ENCODE peak calls at places on chromosome 7, in five cellular contexts. One of them, this sample, is unnamed.

GRCh38 chr7:63037242-63037641 is 961.4 kb upstream of the ZNF722 start:
- DNase-seq in GM12878: no peak
- DNase-seq in astrocyte of the cerebellum: no peak
- DNase-seq in astrocyte of the spinal cord: no peak
- DNase-seq in PC-9: no peak
- DNase-seq in this sample: no peak

GRCh38 chr7:39560398-39560797 is 5.8 kb upstream of the YAE1 start:
- DNase-seq in GM12878: no peak
- DNase-seq in astrocyte of the cerebellum: no peak
- DNase-seq in astrocyte of the spinal cord: no peak
- DNase-seq in PC-9: no peak
- DNase-seq in this sample: peak

GRCh38 chr7:43211693-43212092 is 99.2 kb downstream of the HECW1 start:
- DNase-seq in GM12878: no peak
- DNase-seq in astrocyte of the cerebellum: no peak
- DNase-seq in astrocyte of the spinal cord: no peak
- DNase-seq in PC-9: no peak
- DNase-seq in this sample: no peak

GRCh38 chr7:151310578-151310977 is 31.0 kb upstream of the NUB1 start:
- DNase-seq in GM12878: no peak
- DNase-seq in astrocyte of the cerebellum: no peak
- DNase-seq in astrocyte of the spinal cord: no peak
- DNase-seq in PC-9: no peak
- DNase-seq in this sample: peak

GRCh38 chr7:116787881-116788280 is 74.5 kb upstream of the CAPZA2 start:
- DNase-seq in GM12878: no peak
- DNase-seq in astrocyte of the cerebellum: no peak
- DNase-seq in astrocyte of the spinal cord: no peak
- DNase-seq in PC-9: no peak
- DNase-seq in this sample: no peak

GRCh38 chr7:111460695-111461094 is 101.6 kb downstream of the IMMP2L start:
- DNase-seq in GM12878: no peak
- DNase-seq in astrocyte of the cerebellum: no peak
- DNase-seq in astrocyte of the spinal cord: no peak
- DNase-seq in PC-9: no peak
- DNase-seq in this sample: no peak

GRCh38 chr7:131843862-131844261 is 287.4 kb upstream of the PODXL start:
- DNase-seq in GM12878: no peak
- DNase-seq in astrocyte of the cerebellum: no peak
- DNase-seq in astrocyte of the spinal cord: peak
- DNase-seq in PC-9: no peak
- DNase-seq in this sample: peak

GRCh38 chr7:26237035-26237807 is 35.7 kb downstream of the CBX3 start:
- DNase-seq in GM12878: no peak
- DNase-seq in astrocyte of the cerebellum: peak
- DNase-seq in astrocyte of the spinal cord: peak
- DNase-seq in PC-9: no peak
- DNase-seq in this sample: no peak

GRCh38 chr7:105935250-105935649 is 27.8 kb upstream of the CDHR3 start:
- DNase-seq in GM12878: no peak
- DNase-seq in astrocyte of the cerebellum: no peak
- DNase-seq in astrocyte of the spinal cord: no peak
- DNase-seq in PC-9: no peak
- DNase-seq in this sample: no peak

GRCh38 chr7:38327597-38327996 is 54.2 kb upstream of the TARP start:
- DNase-seq in GM12878: no peak
- DNase-seq in astrocyte of the cerebellum: no peak
- DNase-seq in astrocyte of the spinal cord: peak
- DNase-seq in PC-9: no peak
- DNase-seq in this sample: no peak

GRCh38 chr7:64559206-64559605 is 3.7 kb downstream of the ZNF680 start:
- DNase-seq in GM12878: no peak
- DNase-seq in astrocyte of the cerebellum: no peak
- DNase-seq in astrocyte of the spinal cord: peak
- DNase-seq in PC-9: peak
- DNase-seq in this sample: peak

GRCh38 chr7:100967292-100967863 is 2.0 kb upstream of the MUC12 start:
- DNase-seq in GM12878: no peak
- DNase-seq in astrocyte of the cerebellum: no peak
- DNase-seq in astrocyte of the spinal cord: no peak
- DNase-seq in PC-9: peak
- DNase-seq in this sample: no peak

GRCh38 chr7:157866525-157866924 is 529.7 kb downstream of the DNAJB6 start:
- DNase-seq in GM12878: no peak
- DNase-seq in astrocyte of the cerebellum: no peak
- DNase-seq in astrocyte of the spinal cord: no peak
- DNase-seq in PC-9: no peak
- DNase-seq in this sample: no peak

GRCh38 chr7:141244466-141244865 is 170.6 kb downstream of the TMEM178B start:
- DNase-seq in GM12878: no peak
- DNase-seq in astrocyte of the cerebellum: no peak
- DNase-seq in astrocyte of the spinal cord: no peak
- DNase-seq in PC-9: no peak
- DNase-seq in this sample: no peak

GRCh38 chr7:129840757-129841156 is 112.0 kb downstream of the UBE2H start:
- DNase-seq in GM12878: no peak
- DNase-seq in astrocyte of the cerebellum: peak
- DNase-seq in astrocyte of the spinal cord: peak
- DNase-seq in PC-9: no peak
- DNase-seq in this sample: peak

GRCh38 chr7:66939325-66939724 is 18.3 kb downstream of the TMEM248 start:
- DNase-seq in GM12878: no peak
- DNase-seq in astrocyte of the cerebellum: no peak
- DNase-seq in astrocyte of the spinal cord: no peak
- DNase-seq in PC-9: no peak
- DNase-seq in this sample: no peak

GRCh38 chr7:34454381-34454780 is 203.6 kb upstream of the NPSR1 start:
- DNase-seq in GM12878: no peak
- DNase-seq in astrocyte of the cerebellum: no peak
- DNase-seq in astrocyte of the spinal cord: no peak
- DNase-seq in PC-9: no peak
- DNase-seq in this sample: no peak

GRCh38 chr7:28217161-28217560 is 36.6 kb upstream of the JAZF1 start:
- DNase-seq in GM12878: no peak
- DNase-seq in astrocyte of the cerebellum: no peak
- DNase-seq in astrocyte of the spinal cord: no peak
- DNase-seq in PC-9: no peak
- DNase-seq in this sample: no peak

GRCh38 chr7:121076350-121077164 is 88.0 kb downstream of the CPED1 start:
- DNase-seq in GM12878: no peak
- DNase-seq in astrocyte of the cerebellum: peak
- DNase-seq in astrocyte of the spinal cord: peak
- DNase-seq in PC-9: no peak
- DNase-seq in this sample: peak

GRCh38 chr7:78232806-78233205 is 434.2 kb downstream of the PHTF2 start:
- DNase-seq in GM12878: no peak
- DNase-seq in astrocyte of the cerebellum: no peak
- DNase-seq in astrocyte of the spinal cord: no peak
- DNase-seq in PC-9: no peak
- DNase-seq in this sample: no peak

GRCh38 chr7:16734148-16734726 is 19.3 kb upstream of the TSPAN13 start:
- DNase-seq in GM12878: no peak
- DNase-seq in astrocyte of the cerebellum: no peak
- DNase-seq in astrocyte of the spinal cord: no peak
- DNase-seq in PC-9: no peak
- DNase-seq in this sample: peak

GRCh38 chr7:94314526-94314925 is 80.2 kb upstream of the COL1A2 start:
- DNase-seq in GM12878: no peak
- DNase-seq in astrocyte of the cerebellum: no peak
- DNase-seq in astrocyte of the spinal cord: no peak
- DNase-seq in PC-9: no peak
- DNase-seq in this sample: no peak

GRCh38 chr7:69706070-69706469 is 107.8 kb downstream of the AUTS2 start:
- DNase-seq in GM12878: no peak
- DNase-seq in astrocyte of the cerebellum: no peak
- DNase-seq in astrocyte of the spinal cord: no peak
- DNase-seq in PC-9: no peak
- DNase-seq in this sample: no peak

GRCh38 chr7:676972-677385 is 49.5 kb upstream of the DNAAF5 start:
- DNase-seq in GM12878: no peak
- DNase-seq in astrocyte of the cerebellum: no peak
- DNase-seq in astrocyte of the spinal cord: no peak
- DNase-seq in PC-9: no peak
- DNase-seq in this sample: no peak

DNA sequence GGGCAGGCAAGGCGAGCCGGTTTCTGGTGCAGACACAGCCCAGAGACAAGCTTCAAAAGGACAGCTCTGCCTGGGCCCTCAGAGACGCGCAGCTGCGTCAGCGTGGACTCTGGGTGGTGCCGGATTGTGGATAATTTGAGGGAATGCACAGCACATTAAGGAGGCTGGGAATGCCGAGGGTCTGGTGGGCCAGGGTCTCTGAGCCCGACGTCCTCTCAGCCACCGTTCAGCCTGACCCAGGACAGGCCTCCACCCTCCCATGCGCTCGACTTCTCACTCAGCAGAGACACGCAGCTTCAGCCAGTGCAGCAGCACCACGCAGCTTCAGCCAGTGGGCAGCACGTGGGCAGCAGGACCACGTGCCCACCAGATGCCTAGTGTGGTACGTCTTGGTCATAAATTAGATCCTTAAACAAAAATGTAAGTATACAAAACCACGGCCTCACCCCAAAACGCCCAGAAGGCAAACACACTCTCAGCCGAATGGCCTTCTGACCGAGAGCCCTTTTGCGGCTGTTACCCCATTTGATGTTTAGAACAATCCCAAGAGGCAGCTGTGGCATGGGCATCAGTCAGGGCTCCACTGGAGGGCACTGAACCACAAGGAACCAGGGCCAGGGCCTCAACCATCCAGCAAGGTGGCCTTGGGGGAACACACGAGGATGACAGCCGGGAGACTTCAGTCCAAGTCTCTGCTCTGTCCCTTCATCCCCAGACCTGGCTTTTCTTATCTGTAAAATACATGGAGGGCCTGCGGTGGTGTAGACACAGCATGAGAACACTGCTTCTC is 63.8 kb upstream of the INSIG1 start:
- DNase-seq in GM12878: no peak
- DNase-seq in astrocyte of the cerebellum: no peak
- DNase-seq in astrocyte of the spinal cord: no peak
- DNase-seq in PC-9: peak
- DNase-seq in this sample: no peak
- TF ChIP-seq CTCF in GM12878: no peak
- TF ChIP-seq CTCF in astrocyte of the cerebellum: no peak
- TF ChIP-seq CTCF in astrocyte of the spinal cord: no peak
- TF ChIP-seq CTCF in PC-9: peak
- TF ChIP-seq CTCF in this sample: no peak

GRCh38 chr7:42068554-42069280 is 168.3 kb downstream of the GLI3 start:
- DNase-seq in GM12878: no peak
- DNase-seq in astrocyte of the cerebellum: no peak
- DNase-seq in astrocyte of the spinal cord: no peak
- DNase-seq in PC-9: no peak
- DNase-seq in this sample: no peak

GRCh38 chr7:42065942-42066341 is 171.1 kb downstream of the GLI3 start:
- DNase-seq in GM12878: no peak
- DNase-seq in astrocyte of the cerebellum: peak
- DNase-seq in astrocyte of the spinal cord: peak
- DNase-seq in PC-9: no peak
- DNase-seq in this sample: no peak

GRCh38 chr7:42071372-42072261 is 165.4 kb downstream of the GLI3 start:
- DNase-seq in GM12878: no peak
- DNase-seq in astrocyte of the cerebellum: peak
- DNase-seq in astrocyte of the spinal cord: peak
- DNase-seq in PC-9: no peak
- DNase-seq in this sample: peak

GRCh38 chr7:42070068-42070467 is 166.9 kb downstream of the GLI3 start:
- DNase-seq in GM12878: no peak
- DNase-seq in astrocyte of the cerebellum: no peak
- DNase-seq in astrocyte of the spinal cord: peak
- DNase-seq in PC-9: no peak
- DNase-seq in this sample: peak

GRCh38 chr7:42069625-42070024 is 167.4 kb downstream of the GLI3 start:
- DNase-seq in GM12878: no peak
- DNase-seq in astrocyte of the cerebellum: no peak
- DNase-seq in astrocyte of the spinal cord: no peak
- DNase-seq in PC-9: no peak
- DNase-seq in this sample: peak
- H3K4me3 ChIP-seq in GM12878: no peak
- H3K4me3 ChIP-seq in astrocyte of the cerebellum: no peak
- H3K4me3 ChIP-seq in astrocyte of the spinal cord: no peak
- H3K4me3 ChIP-seq in PC-9: no peak
- H3K4me3 ChIP-seq in this sample: no peak

GRCh38 chr7:74604326-74605020 is 53.0 kb upstream of the GTF2I start:
- DNase-seq in GM12878: no peak
- DNase-seq in astrocyte of the cerebellum: no peak
- DNase-seq in astrocyte of the spinal cord: no peak
- DNase-seq in PC-9: peak
- DNase-seq in this sample: no peak

GRCh38 chr7:74612015-74612829 is 45.3 kb upstream of the GTF2I start:
- DNase-seq in GM12878: no peak
- DNase-seq in astrocyte of the cerebellum: peak
- DNase-seq in astrocyte of the spinal cord: peak
- DNase-seq in PC-9: peak
- DNase-seq in this sample: peak

GRCh38 chr7:74606909-74607255 is 50.6 kb upstream of the GTF2I start:
- DNase-seq in GM12878: no peak
- DNase-seq in astrocyte of the cerebellum: no peak
- DNase-seq in astrocyte of the spinal cord: no peak
- DNase-seq in PC-9: no peak
- DNase-seq in this sample: no peak

GRCh38 chr7:74606101-74606908 is 51.2 kb upstream of the GTF2I start:
- DNase-seq in GM12878: no peak
- DNase-seq in astrocyte of the cerebellum: no peak
- DNase-seq in astrocyte of the spinal cord: no peak
- DNase-seq in PC-9: peak
- DNase-seq in this sample: no peak
- TF ChIP-seq CTCF in GM12878: no peak
- TF ChIP-seq CTCF in astrocyte of the cerebellum: no peak
- TF ChIP-seq CTCF in astrocyte of the spinal cord: no peak
- TF ChIP-seq CTCF in PC-9: no peak
- TF ChIP-seq CTCF in this sample: no peak

DNA sequence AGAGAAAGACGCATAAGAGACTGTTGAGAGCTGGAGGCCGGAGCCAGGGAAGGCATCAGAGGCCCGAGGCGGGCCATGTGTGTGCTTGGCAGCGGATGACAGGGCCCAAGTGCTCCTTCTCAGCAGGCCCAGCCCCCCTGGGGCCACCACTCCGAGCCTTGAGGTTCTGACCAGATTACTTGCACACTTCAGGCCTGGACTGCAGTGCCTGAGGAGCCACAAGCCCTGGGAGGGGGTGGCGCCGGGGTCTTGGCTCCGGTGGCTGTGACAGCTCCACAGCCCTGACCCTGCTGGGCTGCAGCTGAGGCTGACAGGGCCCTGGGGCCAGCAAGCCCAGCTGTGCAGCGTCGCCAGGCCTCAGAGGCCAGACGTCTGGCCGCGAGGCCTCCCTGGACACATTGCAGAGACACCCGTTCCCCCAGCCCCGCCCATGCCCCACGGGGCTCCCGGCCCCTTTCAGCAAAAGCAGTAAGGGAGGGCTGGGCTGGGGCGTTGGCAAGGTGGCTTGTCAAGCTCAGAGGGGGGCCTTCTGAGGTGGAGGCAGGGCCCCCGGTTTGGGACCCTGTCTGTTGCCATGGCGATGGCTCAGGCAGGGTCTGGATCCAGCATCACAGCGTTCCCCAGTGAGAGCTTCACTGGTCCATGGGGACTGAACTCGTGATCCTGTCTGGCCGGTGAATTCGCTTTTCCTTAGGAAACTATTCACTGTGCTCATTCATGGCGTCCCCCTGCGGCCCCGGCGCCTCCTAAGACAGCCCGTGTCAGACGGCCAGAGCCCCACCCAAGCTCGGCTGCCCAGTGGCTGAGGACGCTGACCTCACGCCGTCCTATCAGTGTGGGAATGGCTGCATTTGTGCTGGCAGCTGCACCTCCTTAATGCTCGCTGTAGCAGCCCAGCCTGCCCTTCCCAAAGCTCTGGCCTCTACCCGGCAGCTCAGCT is 5.7 kb downstream of the ELN start:
- DNase-seq in GM12878: no peak
- DNase-seq in astrocyte of the cerebellum: no peak
- DNase-seq in astrocyte of the spinal cord: peak
- DNase-seq in PC-9: peak
- DNase-seq in this sample: peak
- H3K4me3 ChIP-seq in GM12878: no peak
- H3K4me3 ChIP-seq in astrocyte of the cerebellum: no peak
- H3K4me3 ChIP-seq in astrocyte of the spinal cord: no peak
- H3K4me3 ChIP-seq in PC-9: no peak
- H3K4me3 ChIP-seq in this sample: no peak